ENCODE peak calls at places on chromosome 15, in seven cellular contexts. One of them, this sample, is unnamed.

GRCh38 chr15:51267047-51267713 is 71.2 kb downstream of the CYP19A1 start:
- DNase-seq in H1: no peak
- DNase-seq in K562: no peak
- DNase-seq in HepG2: no peak
- DNase-seq in GM12878: no peak
- DNase-seq in GM12891: no peak
- DNase-seq in GM12892: no peak
- DNase-seq in this sample: peak; percentile 46

GRCh38 chr15:101169457-101170071 is 82.3 kb downstream of the CHSY1 start:
- DNase-seq in HepG2: no peak
- DNase-seq in GM12892: no peak
- DNase-seq in K562: no peak
- DNase-seq in GM12878: no peak
- DNase-seq in H1: no peak
- DNase-seq in GM12891: no peak
- DNase-seq in this sample: no peak

GRCh38 chr15:32722126-32722525 is 4.3 kb downstream of the GREM1 start:
- DNase-seq in K562: no peak
- DNase-seq in HepG2: no peak
- DNase-seq in GM12891: no peak
- DNase-seq in GM12878: no peak
- DNase-seq in GM12892: no peak
- DNase-seq in H1: no peak
- DNase-seq in this sample: no peak

GRCh38 chr15:78365931-78366330 is 25.8 kb downstream of the CRABP1 start:
- DNase-seq in GM12878: no peak
- DNase-seq in HepG2: no peak
- DNase-seq in GM12891: no peak
- DNase-seq in K562: no peak
- DNase-seq in H1: no peak
- DNase-seq in GM12892: no peak
- DNase-seq in this sample: no peak

GRCh38 chr15:57550640-57551039 is 41.1 kb upstream of the MYZAP start:
- DNase-seq in GM12878: no peak
- DNase-seq in GM12892: no peak
- DNase-seq in K562: no peak
- DNase-seq in H1: no peak
- DNase-seq in GM12891: no peak
- DNase-seq in HepG2: no peak
- DNase-seq in this sample: no peak

GRCh38 chr15:90481023-90481422 is 48.7 kb upstream of the CRTC3 start:
- DNase-seq in H1: no peak
- DNase-seq in K562: no peak
- DNase-seq in GM12892: no peak
- DNase-seq in GM12878: no peak
- DNase-seq in HepG2: no peak
- DNase-seq in GM12891: no peak
- DNase-seq in this sample: no peak

GRCh38 chr15:60718661-60719069 is 239.7 kb upstream of the ICE2 start:
- DNase-seq in K562: no peak
- DNase-seq in GM12892: no peak
- DNase-seq in GM12891: no peak
- DNase-seq in GM12878: no peak
- DNase-seq in HepG2: peak; percentile 81
- DNase-seq in H1: no peak
- DNase-seq in this sample: no peak

GRCh38 chr15:42921049-42921731 is 612 bp upstream of the TTBK2 start:
- DNase-seq in GM12892: no peak
- DNase-seq in GM12878: no peak
- DNase-seq in HepG2: no peak
- DNase-seq in GM12891: no peak
- DNase-seq in H1: no peak
- DNase-seq in K562: no peak
- DNase-seq in this sample: peak; percentile 7

GRCh38 chr15:99416191-99417188 is 149.3 kb upstream of the MEF2A start:
- DNase-seq in K562: peak; percentile 2
- DNase-seq in GM12878: no peak
- DNase-seq in H1: no peak
- DNase-seq in GM12891: no peak
- DNase-seq in GM12892: no peak
- DNase-seq in HepG2: no peak
- DNase-seq in this sample: peak; percentile 4

GRCh38 chr15:90266485-90266884 is 1.0 kb downstream of the NGRN start:
- DNase-seq in HepG2: no peak
- DNase-seq in GM12878: no peak
- DNase-seq in GM12891: no peak
- DNase-seq in H1: no peak
- DNase-seq in K562: no peak
- DNase-seq in GM12892: no peak
- DNase-seq in this sample: no peak

GRCh38 chr15:85702321-85703230 is 92.1 kb downstream of the KLHL25 start:
- DNase-seq in GM12878: no peak
- DNase-seq in H1: no peak
- DNase-seq in K562: no peak
- DNase-seq in GM12892: no peak
- DNase-seq in HepG2: no peak
- DNase-seq in GM12891: no peak
- DNase-seq in this sample: no peak
- TF ChIP-seq TAF1 in GM12878: no peak
- TF ChIP-seq TAF1 in H1: no peak
- TF ChIP-seq TAF1 in K562: no peak
- TF ChIP-seq TAF1 in GM12892: no peak
- TF ChIP-seq TAF1 in HepG2: no peak
- TF ChIP-seq TAF1 in GM12891: no peak
- TF ChIP-seq TAF1 in this sample: no peak

GRCh38 chr15:96350884-96351639 is 20.6 kb downstream of the NR2F2 start:
- DNase-seq in GM12891: no peak
- DNase-seq in GM12892: no peak
- DNase-seq in GM12878: no peak
- DNase-seq in H1: no peak
- DNase-seq in K562: no peak
- DNase-seq in HepG2: no peak
- DNase-seq in this sample: no peak
- TF ChIP-seq TAF1 in GM12891: no peak
- TF ChIP-seq TAF1 in GM12892: no peak
- TF ChIP-seq TAF1 in GM12878: no peak
- TF ChIP-seq TAF1 in H1: no peak
- TF ChIP-seq TAF1 in K562: no peak
- TF ChIP-seq TAF1 in HepG2: no peak
- TF ChIP-seq TAF1 in this sample: no peak

DNA sequence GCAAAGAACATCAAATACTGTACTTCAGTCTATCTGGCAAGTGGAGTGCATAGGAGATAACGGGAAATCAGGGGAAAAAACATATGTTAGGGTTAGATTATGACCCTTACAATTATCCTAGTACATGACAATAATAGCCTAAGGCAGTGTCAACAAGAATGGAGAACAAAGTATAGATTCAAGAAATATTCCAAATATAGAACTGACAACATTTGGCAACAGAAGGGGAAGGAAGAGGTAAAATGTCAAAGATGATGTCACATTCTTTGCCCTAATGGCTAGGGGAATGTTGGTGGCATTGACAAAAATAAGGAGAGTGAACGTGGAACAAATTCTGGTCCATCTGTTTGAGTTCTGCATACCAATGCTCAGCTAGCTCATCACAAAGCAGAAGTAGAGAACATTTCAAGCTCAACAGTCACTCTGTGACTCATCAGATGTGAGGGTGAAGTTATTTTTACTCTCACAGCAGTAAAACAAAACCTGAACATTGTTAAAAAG is 15.5 kb upstream of the ATP8B4 start:
- DNase-seq in GM12878: no peak
- DNase-seq in GM12892: no peak
- DNase-seq in K562: peak; percentile 18
- DNase-seq in GM12891: no peak
- DNase-seq in HepG2: no peak
- DNase-seq in H1: no peak
- DNase-seq in this sample: no peak
- TF ChIP-seq TAF1 in GM12878: no peak
- TF ChIP-seq TAF1 in GM12892: no peak
- TF ChIP-seq TAF1 in K562: no peak
- TF ChIP-seq TAF1 in GM12891: no peak
- TF ChIP-seq TAF1 in HepG2: no peak
- TF ChIP-seq TAF1 in H1: no peak
- TF ChIP-seq TAF1 in this sample: no peak

DNA sequence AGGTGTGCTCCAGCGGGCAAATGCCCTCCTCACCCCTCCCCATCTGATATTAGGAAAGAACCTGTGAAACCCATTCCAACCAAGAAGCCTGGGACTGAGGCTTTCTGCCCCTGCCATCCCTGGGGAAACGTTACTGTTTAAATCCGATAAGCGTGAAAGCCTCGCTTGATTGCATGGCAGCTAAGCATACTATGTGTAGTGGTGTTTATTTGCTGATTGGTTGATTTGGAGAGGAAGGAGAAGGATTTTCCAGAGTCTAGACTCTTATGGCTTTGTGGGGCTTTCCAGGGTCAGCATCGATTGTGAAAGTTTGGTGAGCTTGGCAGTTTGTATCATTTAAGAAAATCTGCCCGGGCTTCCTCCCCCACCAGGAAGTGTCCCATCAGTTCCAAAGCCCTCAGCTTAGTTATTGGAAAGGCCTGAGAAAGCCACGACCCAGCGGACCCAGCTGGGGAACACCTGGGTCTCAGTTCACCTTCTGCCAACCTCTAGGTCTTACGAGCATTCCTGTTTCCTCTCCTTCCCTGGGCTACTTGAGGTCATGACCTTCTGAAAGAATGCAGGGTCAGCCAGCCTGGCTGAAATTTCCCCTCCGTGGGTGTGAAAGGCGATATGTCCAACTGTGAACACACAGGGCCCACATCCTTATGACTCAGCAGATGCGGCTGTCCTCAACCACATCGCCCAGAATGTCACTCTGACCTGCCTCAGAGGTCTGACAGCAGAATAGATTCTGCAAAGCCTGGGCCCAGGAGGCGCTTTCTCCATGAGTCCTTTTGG is 62.8 kb upstream of the HERC1 start:
- DNase-seq in H1: no peak
- DNase-seq in K562: peak; percentile 91
- DNase-seq in GM12878: peak; percentile 90
- DNase-seq in GM12892: peak; percentile 70
- DNase-seq in GM12891: peak; percentile 64
- DNase-seq in HepG2: peak; percentile 32
- DNase-seq in this sample: no peak
- TF ChIP-seq TAF1 in H1: no peak
- TF ChIP-seq TAF1 in K562: no peak
- TF ChIP-seq TAF1 in GM12878: peak; percentile 24
- TF ChIP-seq TAF1 in GM12892: no peak
- TF ChIP-seq TAF1 in GM12891: no peak
- TF ChIP-seq TAF1 in HepG2: no peak
- TF ChIP-seq TAF1 in this sample: no peak

This sample was measured in SK-N-SH.